ENCODE peak calls at places on chromosomes 2 and 18, in seven cellular contexts. D, U, A, K, M, X and J are unnamed samples.

GRCh38 chr2:204015118-204015842 is 78.7 kb downstream of the ICOS start:
- DNase-seq in D (no peak), U (no peak), A (no peak), K (no peak), M (no peak), X (no peak), J (no peak)

GRCh38 chr2:26185304-26185928 is 12.5 kb downstream of the GAREM2 start:
- DNase-seq in D (no peak), U (no peak), A (no peak), K (peak), M (no peak), X (no peak), J (no peak)

GRCh38 chr2:65671670-65672069 is 239.3 kb upstream of the SPRED2 start:
- DNase-seq in D (no peak), U (no peak), A (no peak), K (no peak), M (no peak), X (no peak), J (no peak)

GRCh38 chr18:23593720-23594119 is 7.4 kb upstream of the NPC1 start:
- DNase-seq in D (no peak), U (no peak), A (no peak), K (no peak), M (no peak), X (no peak), J (no peak)

GRCh38 chr2:209416913-209417312 is 6.9 kb upstream of the MAP2 start:
- DNase-seq in D (no peak), U (no peak), A (no peak), K (no peak), M (no peak), X (no peak), J (no peak)

GRCh38 chr18:28177828-28178635 is 1.1 kb upstream of the CDH2 start:
- DNase-seq in D (no peak), U (no peak), A (peak), K (peak), M (no peak), X (no peak), J (peak)

GRCh38 chr2:1546023-1546591 is 132.8 kb downstream of the TPO start:
- DNase-seq in D (peak), U (no peak), A (no peak), K (peak), M (no peak), X (no peak), J (peak)

GRCh38 chr18:74234326-74235171 is 57.2 kb downstream of the CYB5A start:
- DNase-seq in D (peak), U (no peak), A (no peak), K (no peak), M (no peak), X (no peak), J (peak)

GRCh38 chr2:172296267-172297046 is 130.9 kb upstream of the ITGA6 start:
- DNase-seq in D (no peak), U (no peak), A (no peak), K (no peak), M (peak), X (no peak), J (no peak)

GRCh38 chr2:153622285-153622684 is 143.7 kb upstream of the RPRM start:
- DNase-seq in D (no peak), U (no peak), A (no peak), K (no peak), M (no peak), X (no peak), J (peak)

GRCh38 chr2:111173856-111174255 is 53.1 kb downstream of the BCL2L11 start:
- DNase-seq in D (no peak), U (no peak), A (no peak), K (no peak), M (no peak), X (no peak), J (no peak)

GRCh38 chr2:55524884-55525437 is 5.4 kb downstream of the CFAP36 start:
- DNase-seq in D (no peak), U (no peak), A (no peak), K (no peak), M (no peak), X (no peak), J (no peak)

GRCh38 chr2:233799087-233799665 is 21.0 kb downstream of the MROH2A start:
- DNase-seq in D (no peak), U (no peak), A (no peak), K (no peak), M (no peak), X (no peak), J (no peak)

GRCh38 chr2:63820969-63821368 is 20.7 kb upstream of the UGP2 start:
- DNase-seq in D (no peak), U (no peak), A (no peak), K (no peak), M (no peak), X (no peak), J (no peak)

GRCh38 chr2:209425082-209426071 is 1.5 kb downstream of the MAP2 start:
- DNase-seq in D (no peak), U (peak), A (no peak), K (peak), M (no peak), X (no peak), J (peak)

GRCh38 chr18:11149441-11150270 is at the start of gene PIEZO2:
- DNase-seq in D (peak), U (peak), A (peak), K (peak), M (no peak), X (peak), J (peak)

GRCh38 chr2:35548171-35548570 is 807.4 kb upstream of the CRIM1 start:
- DNase-seq in D (no peak), U (no peak), A (no peak), K (no peak), M (no peak), X (no peak), J (no peak)

GRCh38 chr2:126860395-126860794 is 38.3 kb upstream of the TEX51 start:
- DNase-seq in D (no peak), U (no peak), A (no peak), K (no peak), M (no peak), X (no peak), J (no peak)

GRCh38 chr18:68611301-68611700 is 103.6 kb downstream of the TMX3 start:
- DNase-seq in D (no peak), U (no peak), A (no peak), K (no peak), M (no peak), X (no peak), J (no peak)

GRCh38 chr2:225670111-225670974 is 270.8 kb downstream of the NYAP2 start:
- DNase-seq in D (peak), U (no peak), A (no peak), K (peak), M (no peak), X (no peak), J (peak)

GRCh38 chr18:2050016-2050415 is 521.3 kb downstream of the METTL4 start:
- DNase-seq in D (no peak), U (no peak), A (no peak), K (no peak), M (no peak), X (no peak), J (no peak)

GRCh38 chr2:217398860-217399259 is 539.0 kb upstream of the TNP1 start:
- DNase-seq in D (no peak), U (no peak), A (no peak), K (peak), M (no peak), X (no peak), J (no peak)

GRCh38 chr2:458431-458827 is 170.5 kb upstream of the ALKAL2 start:
- DNase-seq in D (no peak), U (no peak), A (no peak), K (no peak), M (no peak), X (no peak), J (no peak)

GRCh38 chr2:71603311-71603794 is 150.0 kb downstream of the DYSF start:
- DNase-seq in D (no peak), U (no peak), A (no peak), K (no peak), M (no peak), X (no peak), J (no peak)
- TF ChIP-seq TAF1 in D (no peak), U (no peak), A (no peak), K (no peak), M (no peak), X (no peak), J (no peak)

DNA sequence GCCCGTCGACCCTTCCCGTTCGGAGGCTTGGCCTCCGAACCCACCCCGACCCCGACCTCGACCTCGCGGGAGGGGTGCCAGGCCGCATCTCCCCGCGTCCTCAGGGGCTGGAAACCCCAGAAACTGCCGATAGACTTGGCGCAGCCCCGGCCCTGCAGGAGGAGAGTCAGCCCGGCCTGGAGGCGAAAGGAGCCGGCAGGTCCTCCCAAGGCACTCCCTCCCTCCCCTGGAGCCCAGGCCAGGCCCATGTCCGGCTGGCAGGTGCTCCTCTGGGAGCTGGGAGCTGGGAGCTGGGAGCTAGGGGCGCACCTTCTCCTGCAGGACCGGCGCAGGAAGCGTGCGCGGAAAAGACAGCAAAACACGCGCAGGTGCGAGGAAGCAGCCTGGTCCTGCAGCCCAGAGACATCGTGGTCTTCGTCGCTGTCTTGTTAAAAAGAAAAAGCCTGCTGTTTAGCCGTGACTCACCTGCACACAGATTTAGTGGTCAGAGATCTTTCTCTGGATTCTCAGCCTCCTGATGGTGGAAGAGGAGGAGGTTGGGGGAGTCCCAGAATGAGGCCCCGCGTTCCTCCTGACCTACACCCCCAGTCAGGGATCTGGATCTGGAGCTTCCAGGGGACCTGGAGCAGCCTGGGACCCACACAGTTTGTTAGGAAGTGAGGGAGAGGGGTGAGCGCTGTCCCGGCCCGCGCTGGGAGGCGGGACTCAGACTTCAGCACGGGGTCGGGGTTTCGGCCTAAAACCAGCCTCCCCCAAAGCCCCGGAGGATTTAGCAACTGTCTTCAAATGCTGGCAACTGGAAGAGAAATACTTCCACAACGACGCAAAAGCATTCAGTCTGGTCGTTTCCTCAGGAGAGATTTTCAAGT is 702 bp upstream of the MBP start:
- DNase-seq in D (no peak), U (no peak), A (no peak), K (no peak), M (no peak), X (no peak), J (no peak)
- TF ChIP-seq TAF1 in D (no peak), U (no peak), A (no peak), K (no peak), M (no peak), X (no peak), J (no peak)

GRCh38 chr2:30177440-30177839 is 30.6 kb downstream of the YPEL5 start:
- DNase-seq in D (no peak), U (no peak), A (no peak), K (no peak), M (no peak), X (no peak), J (no peak)

GRCh38 chr2:30181176-30181575 is 34.4 kb downstream of the YPEL5 start:
- DNase-seq in D (peak), U (no peak), A (no peak), K (no peak), M (no peak), X (no peak), J (no peak)

GRCh38 chr2:30180230-30180629 is 33.4 kb downstream of the YPEL5 start:
- DNase-seq in D (no peak), U (no peak), A (no peak), K (no peak), M (no peak), X (no peak), J (no peak)

GRCh38 chr2:30177861-30178465 is 31.2 kb downstream of the YPEL5 start:
- DNase-seq in D (no peak), U (no peak), A (no peak), K (no peak), M (no peak), X (no peak), J (no peak)

GRCh38 chr2:30178618-30179404 is 32.0 kb downstream of the YPEL5 start:
- DNase-seq in D (peak), U (no peak), A (no peak), K (peak), M (no peak), X (no peak), J (no peak)
- TF ChIP-seq TAF1 in D (no peak), U (no peak), A (no peak), K (no peak), M (no peak), X (no peak), J (no peak)

GRCh38 chr2:238146884-238147544 is 8.5 kb downstream of the KLHL30 start:
- DNase-seq in D (no peak), U (no peak), A (no peak), K (no peak), M (no peak), X (no peak), J (no peak)
- TF ChIP-seq TAF1 in D (no peak), U (no peak), A (no peak), K (no peak), M (no peak), X (no peak), J (no peak)

DNA sequence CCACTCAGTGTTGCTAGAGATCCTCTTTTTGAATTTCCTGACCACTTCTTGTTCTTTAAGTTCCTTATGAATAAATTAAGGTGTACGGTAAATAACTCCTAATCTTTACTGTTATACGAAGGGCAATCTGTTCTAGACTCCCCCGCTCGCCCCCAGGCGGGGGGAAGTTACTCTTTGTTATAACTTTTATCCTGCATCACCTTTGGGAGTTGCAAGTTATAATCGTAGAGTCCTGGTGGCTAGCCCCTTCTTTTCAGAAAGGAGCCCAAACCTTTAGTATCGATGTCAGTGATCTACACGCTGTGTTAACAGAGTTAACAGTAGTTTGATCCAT is 652 bp downstream of the GCA start:
- DNase-seq in D (no peak), U (no peak), A (no peak), K (no peak), M (no peak), X (no peak), J (peak)
- TF ChIP-seq TAF1 in D (no peak), U (no peak), A (no peak), K (no peak), M (no peak), X (no peak), J (no peak)

DNA sequence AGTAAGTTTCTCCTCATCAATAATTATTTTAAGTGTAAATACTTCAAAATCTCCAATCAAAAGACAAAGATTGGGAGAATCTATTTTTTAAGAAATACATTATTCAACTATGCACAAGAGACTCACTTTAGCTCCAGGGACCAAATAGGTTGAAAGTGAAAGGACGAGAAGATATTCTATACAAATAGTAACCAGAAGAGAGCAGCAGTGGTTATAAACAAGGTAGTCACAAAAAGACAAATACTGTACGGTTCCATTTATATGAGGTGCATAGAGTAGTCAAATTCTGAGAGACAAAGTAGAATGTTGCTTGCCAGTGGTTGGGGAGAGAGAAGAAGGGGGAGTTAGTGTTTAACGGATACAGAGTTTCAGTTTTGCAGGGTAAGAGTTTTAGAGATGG is 69.8 kb downstream of the POU3F3 start:
- DNase-seq in D (no peak), U (no peak), A (no peak), K (no peak), M (no peak), X (no peak), J (no peak)
- TF ChIP-seq TAF1 in D (no peak), U (no peak), A (no peak), K (no peak), M (no peak), X (no peak), J (no peak)

GRCh38 chr2:173388795-173389194 is 34.1 kb downstream of the CDCA7 start:
- DNase-seq in D (no peak), U (no peak), A (no peak), K (no peak), M (no peak), X (no peak), J (no peak)
- TF ChIP-seq TAF1 in D (no peak), U (no peak), A (no peak), K (no peak), M (no peak), X (no peak), J (no peak)